ENCODE peak calls at places on chromosome 18, in five cellular contexts. One of them, this sample, is unnamed.

GRCh38 chr18:65523461-65523860 is 227.4 kb upstream of the CDH7 start:
- DNase-seq in HCT116: no peak
- DNase-seq in K562: no peak
- DNase-seq in HL-60: no peak
- DNase-seq in Panc1: no peak
- DNase-seq in this sample: no peak

GRCh38 chr18:52402814-52403213 is 62.8 kb downstream of the DCC start:
- DNase-seq in HCT116: no peak
- DNase-seq in K562: no peak
- DNase-seq in HL-60: no peak
- DNase-seq in Panc1: no peak
- DNase-seq in this sample: no peak

GRCh38 chr18:63940008-63940407 is 9.1 kb upstream of the HMSD start:
- DNase-seq in HCT116: no peak
- DNase-seq in K562: no peak
- DNase-seq in HL-60: no peak
- DNase-seq in Panc1: no peak
- DNase-seq in this sample: no peak

GRCh38 chr18:79585395-79586370 is 93.9 kb upstream of the CTDP1 start:
- DNase-seq in HCT116: no peak
- DNase-seq in K562: peak
- DNase-seq in HL-60: no peak
- DNase-seq in Panc1: no peak
- DNase-seq in this sample: no peak

GRCh38 chr18:47594063-47594462 is 336.4 kb downstream of the SMAD2 start:
- DNase-seq in HCT116: no peak
- DNase-seq in K562: no peak
- DNase-seq in HL-60: no peak
- DNase-seq in Panc1: no peak
- DNase-seq in this sample: no peak

GRCh38 chr18:31555971-31556747 is 35.5 kb upstream of the TTR start:
- DNase-seq in HCT116: peak
- DNase-seq in K562: peak
- DNase-seq in HL-60: peak
- DNase-seq in Panc1: peak
- DNase-seq in this sample: no peak

GRCh38 chr18:4391859-4392258 is 63.2 kb downstream of the DLGAP1 start:
- DNase-seq in HCT116: no peak
- DNase-seq in K562: no peak
- DNase-seq in HL-60: no peak
- DNase-seq in Panc1: no peak
- DNase-seq in this sample: no peak

GRCh38 chr18:72456802-72457201 is 87.3 kb downstream of the CBLN2 start:
- DNase-seq in HCT116: no peak
- DNase-seq in K562: no peak
- DNase-seq in HL-60: no peak
- DNase-seq in Panc1: no peak
- DNase-seq in this sample: no peak

GRCh38 chr18:11676386-11676785 is 12.7 kb upstream of the GNAL start:
- DNase-seq in HCT116: no peak
- DNase-seq in K562: no peak
- DNase-seq in HL-60: no peak
- DNase-seq in Panc1: no peak
- DNase-seq in this sample: no peak

GRCh38 chr18:44826418-44827259 is 146.0 kb downstream of the SETBP1 start:
- DNase-seq in HCT116: no peak
- DNase-seq in K562: no peak
- DNase-seq in HL-60: no peak
- DNase-seq in Panc1: no peak
- DNase-seq in this sample: peak

GRCh38 chr18:54416459-54416858 is 58.8 kb downstream of the C18orf54 start:
- DNase-seq in HCT116: no peak
- DNase-seq in K562: no peak
- DNase-seq in HL-60: no peak
- DNase-seq in Panc1: no peak
- DNase-seq in this sample: no peak

GRCh38 chr18:61360440-61361383 is 27.5 kb downstream of the CDH20 start:
- DNase-seq in HCT116: no peak
- DNase-seq in K562: no peak
- DNase-seq in HL-60: no peak
- DNase-seq in Panc1: no peak
- DNase-seq in this sample: no peak

GRCh38 chr18:72261562-72261961 is 282.6 kb downstream of the CBLN2 start:
- DNase-seq in HCT116: no peak
- DNase-seq in K562: no peak
- DNase-seq in HL-60: no peak
- DNase-seq in Panc1: no peak
- DNase-seq in this sample: no peak

GRCh38 chr18:11974741-11975325 is 6.5 kb upstream of the IMPA2 start:
- DNase-seq in HCT116: no peak
- DNase-seq in K562: no peak
- DNase-seq in HL-60: no peak
- DNase-seq in Panc1: no peak
- DNase-seq in this sample: no peak

GRCh38 chr18:45526120-45526841 is 89.0 kb upstream of the SLC14A2 start:
- DNase-seq in HCT116: no peak
- DNase-seq in K562: no peak
- DNase-seq in HL-60: no peak
- DNase-seq in Panc1: no peak
- DNase-seq in this sample: no peak

GRCh38 chr18:21241224-21242131 is 554 bp upstream of the GREB1L start:
- DNase-seq in HCT116: no peak
- DNase-seq in K562: no peak
- DNase-seq in HL-60: no peak
- DNase-seq in Panc1: no peak
- DNase-seq in this sample: no peak

GRCh38 chr18:5512191-5512590 is 31.6 kb downstream of the EPB41L3 start:
- DNase-seq in HCT116: no peak
- DNase-seq in K562: no peak
- DNase-seq in HL-60: no peak
- DNase-seq in Panc1: no peak
- DNase-seq in this sample: no peak

GRCh38 chr18:54173980-54174611 is 50.4 kb downstream of the MBD2 start:
- DNase-seq in HCT116: no peak
- DNase-seq in K562: no peak
- DNase-seq in HL-60: no peak
- DNase-seq in Panc1: no peak
- DNase-seq in this sample: no peak

GRCh38 chr18:11411021-11411420 is 198.4 kb upstream of the SLC35G4 start:
- DNase-seq in HCT116: no peak
- DNase-seq in K562: no peak
- DNase-seq in HL-60: no peak
- DNase-seq in Panc1: no peak
- DNase-seq in this sample: no peak

GRCh38 chr18:7329036-7329435 is 98.1 kb downstream of the LRRC30 start:
- DNase-seq in HCT116: no peak
- DNase-seq in K562: no peak
- DNase-seq in HL-60: no peak
- DNase-seq in Panc1: no peak
- DNase-seq in this sample: no peak

GRCh38 chr18:51153659-51154371 is 43.7 kb downstream of the MEX3C start:
- DNase-seq in HCT116: no peak
- DNase-seq in K562: no peak
- DNase-seq in HL-60: no peak
- DNase-seq in Panc1: no peak
- DNase-seq in this sample: no peak

GRCh38 chr18:23992119-23992940 is 22.2 kb upstream of the TTC39C start:
- DNase-seq in HCT116: no peak
- DNase-seq in K562: no peak
- DNase-seq in HL-60: no peak
- DNase-seq in Panc1: no peak
- DNase-seq in this sample: peak

GRCh38 chr18:52716926-52717325 is 376.9 kb downstream of the DCC start:
- DNase-seq in HCT116: no peak
- DNase-seq in K562: no peak
- DNase-seq in HL-60: no peak
- DNase-seq in Panc1: no peak
- DNase-seq in this sample: no peak

GRCh38 chr18:1102848-1103247 is 198.2 kb downstream of the ADCYAP1 start:
- DNase-seq in HCT116: no peak
- DNase-seq in K562: no peak
- DNase-seq in HL-60: no peak
- DNase-seq in Panc1: no peak
- DNase-seq in this sample: no peak

GRCh38 chr18:47248610-47249343 is 2.7 kb downstream of the SKOR2 start:
- DNase-seq in HCT116: no peak
- DNase-seq in K562: no peak
- DNase-seq in HL-60: no peak
- DNase-seq in Panc1: no peak
- DNase-seq in this sample: no peak

GRCh38 chr18:9615280-9615797 is 980 bp upstream of the PPP4R1 start:
- DNase-seq in HCT116: no peak
- DNase-seq in K562: no peak
- DNase-seq in HL-60: no peak
- DNase-seq in Panc1: no peak
- DNase-seq in this sample: no peak

GRCh38 chr18:9613550-9614400 is 584 bp downstream of the PPP4R1 start:
- DNase-seq in HCT116: no peak
- DNase-seq in K562: peak
- DNase-seq in HL-60: peak
- DNase-seq in Panc1: no peak
- DNase-seq in this sample: peak

GRCh38 chr18:9612989-9613388 is 1.4 kb downstream of the PPP4R1 start:
- DNase-seq in HCT116: no peak
- DNase-seq in K562: no peak
- DNase-seq in HL-60: no peak
- DNase-seq in Panc1: no peak
- DNase-seq in this sample: no peak

GRCh38 chr18:9615973-9616559 is 1.7 kb upstream of the PPP4R1 start:
- DNase-seq in HCT116: no peak
- DNase-seq in K562: no peak
- DNase-seq in HL-60: no peak
- DNase-seq in Panc1: no peak
- DNase-seq in this sample: no peak

GRCh38 chr18:9614401-9615279 is at the start of gene PPP4R1:
- DNase-seq in HCT116: no peak
- DNase-seq in K562: peak
- DNase-seq in HL-60: peak
- DNase-seq in Panc1: no peak
- DNase-seq in this sample: peak
- TF ChIP-seq POLR2AphosphoS5 in HCT116: peak
- TF ChIP-seq POLR2AphosphoS5 in K562: peak
- TF ChIP-seq POLR2AphosphoS5 in HL-60: peak
- TF ChIP-seq POLR2AphosphoS5 in Panc1: peak
- TF ChIP-seq POLR2AphosphoS5 in this sample: no peak

DNA sequence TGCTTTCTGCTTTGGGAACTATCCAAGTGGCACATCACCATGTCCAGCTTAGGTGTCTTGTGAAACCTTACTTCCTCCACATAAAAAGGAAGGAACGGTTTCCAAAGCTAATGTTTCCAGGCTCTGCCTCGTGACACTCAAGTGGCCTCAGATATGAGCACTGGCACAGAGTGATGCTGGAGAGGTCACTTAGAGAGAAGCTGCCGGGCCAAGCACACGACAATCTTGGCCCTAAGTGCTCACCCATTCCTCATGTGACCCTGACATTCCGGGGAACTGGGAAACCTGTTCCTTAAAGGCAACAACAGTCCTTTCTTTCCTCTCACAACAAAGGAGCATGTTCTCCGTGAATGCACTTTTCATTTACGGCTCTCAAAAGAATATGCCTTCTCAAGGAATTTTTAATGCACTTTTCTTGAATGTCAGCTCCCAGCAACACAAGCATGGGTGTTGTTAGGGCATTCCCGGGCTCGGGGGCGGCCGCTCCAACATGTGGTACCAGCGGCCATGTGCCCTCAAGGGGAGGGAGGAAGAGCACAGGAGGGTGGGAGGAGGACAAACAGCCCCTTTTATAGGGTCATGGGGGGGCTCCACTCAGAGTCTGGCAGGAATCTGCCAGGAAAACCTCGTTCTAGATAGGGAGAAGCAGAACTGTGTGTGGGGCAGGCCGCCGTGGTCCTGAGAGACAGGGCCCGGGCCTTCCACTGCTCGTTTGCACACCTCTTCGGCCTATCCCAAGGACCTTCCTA is 118.6 kb downstream of the MBP start:
- DNase-seq in HCT116: no peak
- DNase-seq in K562: no peak
- DNase-seq in HL-60: peak
- DNase-seq in Panc1: no peak
- DNase-seq in this sample: no peak
- TF ChIP-seq POLR2AphosphoS5 in HCT116: no peak
- TF ChIP-seq POLR2AphosphoS5 in K562: no peak
- TF ChIP-seq POLR2AphosphoS5 in HL-60: peak
- TF ChIP-seq POLR2AphosphoS5 in Panc1: no peak
- TF ChIP-seq POLR2AphosphoS5 in this sample: no peak

GRCh38 chr18:13283746-13284145 is 65.2 kb downstream of the LDLRAD4 start:
- DNase-seq in HCT116: no peak
- DNase-seq in K562: no peak
- DNase-seq in HL-60: no peak
- DNase-seq in Panc1: no peak
- DNase-seq in this sample: no peak

GRCh38 chr18:13287372-13287771 is 68.8 kb downstream of the LDLRAD4 start:
- DNase-seq in HCT116: no peak
- DNase-seq in K562: no peak
- DNase-seq in HL-60: no peak
- DNase-seq in Panc1: no peak
- DNase-seq in this sample: no peak

GRCh38 chr18:13286456-13287125 is 68.0 kb downstream of the LDLRAD4 start:
- DNase-seq in HCT116: no peak
- DNase-seq in K562: no peak
- DNase-seq in HL-60: no peak
- DNase-seq in Panc1: no peak
- DNase-seq in this sample: no peak

GRCh38 chr18:13285874-13286273 is 67.3 kb downstream of the LDLRAD4 start:
- DNase-seq in HCT116: no peak
- DNase-seq in K562: no peak
- DNase-seq in HL-60: no peak
- DNase-seq in Panc1: no peak
- DNase-seq in this sample: no peak

GRCh38 chr18:13284330-13285027 is 65.9 kb downstream of the LDLRAD4 start:
- DNase-seq in HCT116: no peak
- DNase-seq in K562: no peak
- DNase-seq in HL-60: no peak
- DNase-seq in Panc1: no peak
- DNase-seq in this sample: no peak
- TF ChIP-seq POLR2AphosphoS5 in HCT116: no peak
- TF ChIP-seq POLR2AphosphoS5 in K562: no peak
- TF ChIP-seq POLR2AphosphoS5 in HL-60: no peak
- TF ChIP-seq POLR2AphosphoS5 in Panc1: no peak
- TF ChIP-seq POLR2AphosphoS5 in this sample: no peak

DNA sequence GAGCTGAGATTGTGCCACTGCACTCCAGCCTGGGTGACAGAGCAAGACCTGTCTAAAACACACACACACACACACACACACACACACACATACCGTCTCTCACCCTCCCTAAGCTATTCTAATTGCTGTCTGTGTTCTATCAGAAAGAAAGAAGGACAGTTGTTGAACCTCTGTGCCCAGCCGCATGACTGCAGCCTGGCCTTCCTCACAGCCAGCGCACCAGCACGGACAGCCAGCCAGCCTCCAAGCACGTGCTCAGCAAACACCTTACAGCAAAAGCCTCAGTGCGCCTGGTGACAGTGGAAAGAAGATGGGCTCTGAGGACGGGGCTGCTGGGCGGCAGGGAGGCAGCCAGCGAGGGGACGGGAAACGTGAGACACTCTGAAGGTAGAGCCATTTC is 58.0 kb downstream of the ZNF516 start:
- DNase-seq in HCT116: no peak
- DNase-seq in K562: no peak
- DNase-seq in HL-60: no peak
- DNase-seq in Panc1: no peak
- DNase-seq in this sample: no peak
- TF ChIP-seq POLR2AphosphoS5 in HCT116: no peak
- TF ChIP-seq POLR2AphosphoS5 in K562: no peak
- TF ChIP-seq POLR2AphosphoS5 in HL-60: no peak
- TF ChIP-seq POLR2AphosphoS5 in Panc1: no peak
- TF ChIP-seq POLR2AphosphoS5 in this sample: no peak